ENCODE peak calls at places on chromosomes 13 and 19, in four cellular contexts. A is trophoblast cell, T is left ventricle myocardium inferior, K is mesendoderm. D is an unnamed sample.

GRCh38 chr13:37715606-37716015 is 117.0 kb upstream of the POSTN start:
- DNase-seq in T (no peak), K (no peak), A (peak; percentile 32), D (no peak)

GRCh38 chr13:108551674-108552073 is 77.7 kb upstream of the MYO16 start:
- DNase-seq in A (peak; percentile 6), T (no peak), K (no peak), D (no peak)

GRCh38 chr13:24251525-24251924 is 57.9 kb upstream of the C1QTNF9 start:
- DNase-seq in K (no peak), A (no peak), T (no peak), D (no peak)

GRCh38 chr13:20499986-20500385 is 25.7 kb downstream of the CRYL1 start:
- DNase-seq in A (no peak), K (no peak), T (no peak), D (no peak)

GRCh38 chr19:42312370-42312769 is 739 bp upstream of the TMEM145 start:
- DNase-seq in A (no peak), T (no peak), K (no peak), D (no peak)

GRCh38 chr19:47437500-47437899 is 18.2 kb upstream of the MEIS3 start:
- DNase-seq in T (no peak), A (no peak), K (no peak), D (no peak)

GRCh38 chr13:69524459-69525155 is 583.0 kb upstream of the ATXN8OS start:
- DNase-seq in A (peak; percentile 45), K (peak; percentile 7), T (no peak), D (no peak)

GRCh38 chr13:99546878-99547277 is 45.6 kb downstream of the TM9SF2 start:
- DNase-seq in A (no peak), T (no peak), K (no peak), D (no peak)

GRCh38 chr13:99614465-99614885 is 113.2 kb downstream of the TM9SF2 start:
- DNase-seq in A (no peak), T (no peak), K (peak; percentile 77), D (no peak)

GRCh38 chr13:59690857-59691500 is 472.7 kb downstream of the DIAPH3 start:
- DNase-seq in A (peak; percentile 70), K (no peak), T (no peak), D (no peak)

GRCh38 chr19:35629332-35629633 is 447 bp downstream of the RBM42 start:
- DNase-seq in T (no peak), A (no peak), K (no peak), D (no peak)

GRCh38 chr13:41403983-41404382 is 53.4 kb upstream of the RGCC start:
- DNase-seq in A (peak; percentile 29), T (no peak), K (no peak), D (no peak)

GRCh38 chr19:47190167-47190727 is 40.8 kb downstream of the BBC3 start:
- DNase-seq in K (no peak), A (no peak), T (peak; percentile 21), D (no peak)

GRCh38 chr19:7326105-7326877 is 22.4 kb upstream of the ARHGEF18 start:
- DNase-seq in T (no peak), A (peak; percentile 86), K (peak; percentile 80), D (no peak)

GRCh38 chr19:29376855-29377354 is 148.9 kb upstream of the VSTM2B start:
- DNase-seq in T (no peak), A (no peak), K (no peak), D (peak; percentile 54)

GRCh38 chr13:51243832-51244231 is 21.6 kb downstream of the FAM124A start:
- DNase-seq in K (peak; percentile 46), T (no peak), A (no peak), D (no peak)

GRCh38 chr13:99316657-99317244 is 9.6 kb upstream of the GPR183 start:
- DNase-seq in A (no peak), K (no peak), T (no peak), D (no peak)

GRCh38 chr13:77535448-77535847 is at the start of gene SCEL:
- DNase-seq in A (peak; percentile 61), K (peak; percentile 47), T (no peak), D (no peak)

GRCh38 chr19:5171711-5172110 is 168.9 kb downstream of the PTPRS start:
- DNase-seq in K (peak; percentile 14), T (no peak), A (peak; percentile 99), D (no peak)

GRCh38 chr13:80239571-80240255 is 101.2 kb downstream of the SPRY2 start:
- DNase-seq in K (no peak), A (peak; percentile 86), T (no peak), D (no peak)

GRCh38 chr13:27374126-27374613 is 50.2 kb upstream of the GTF3A start:
- DNase-seq in T (no peak), K (no peak), A (no peak), D (no peak)

GRCh38 chr13:79434578-79434977 is 28.5 kb upstream of the RBM26 start:
- DNase-seq in K (no peak), T (no peak), A (no peak), D (no peak)

GRCh38 chr19:28864577-28865042 is 348.3 kb downstream of the UQCRFS1 start:
- DNase-seq in T (peak; percentile 66), A (no peak), K (no peak), D (no peak)

GRCh38 chr13:91520952-91521351 is 122.5 kb downstream of the GPC5 start:
- DNase-seq in A (no peak), T (no peak), K (no peak), D (no peak)

GRCh38 chr13:21673592-21674270 is 2.9 kb downstream of the FGF9 start:
- DNase-seq in A (peak; percentile 46), K (peak; percentile 66), T (peak; percentile 46), D (no peak)

GRCh38 chr13:27919299-27919933 is 384 bp upstream of the PDX1 start:
- DNase-seq in A (no peak), K (no peak), T (no peak), D (no peak)

GRCh38 chr13:48412100-48412556 is 785 bp downstream of the LPAR6 start:
- DNase-seq in T (no peak), A (no peak), K (peak; percentile 21), D (no peak)

GRCh38 chr19:13865578-13866462 is 11.1 kb upstream of the NANOS3 start:
- DNase-seq in T (no peak), K (no peak), A (no peak), D (no peak)

GRCh38 chr13:49403966-49404365 is 39.9 kb downstream of the CAB39L start:
- DNase-seq in A (peak; percentile 76), K (no peak), T (no peak), D (no peak)

GRCh38 chr13:23701646-23702045 is 131.4 kb downstream of the TNFRSF19 start:
- DNase-seq in T (peak; percentile 88), K (no peak), A (peak; percentile 32), D (peak; percentile 96)

GRCh38 chr13:100652510-100652909 is 22.1 kb downstream of the TMTC4 start:
- DNase-seq in T (no peak), K (no peak), A (no peak), D (no peak)

GRCh38 chr13:50124536-50125305 is 109.5 kb downstream of the KCNRG start:
- DNase-seq in A (peak; percentile 57), T (peak; percentile 97), K (peak; percentile 68), D (no peak)

GRCh38 chr19:1172353-1173159 is 1.5 kb downstream of the SBNO2 start:
- DNase-seq in K (peak; percentile 65), T (no peak), A (peak; percentile 55), D (no peak)

GRCh38 chr13:107743983-107744382 is 471.4 kb downstream of the LIG4 start:
- DNase-seq in K (peak; percentile 34), A (no peak), T (no peak), D (no peak)

GRCh38 chr13:54945978-54946377 is 1917.4 kb downstream of the OLFM4 start:
- DNase-seq in T (no peak), K (no peak), A (no peak), D (no peak)

GRCh38 chr13:92175330-92175729 is 776.9 kb downstream of the GPC5 start:
- DNase-seq in T (no peak), A (no peak), K (peak; percentile 44), D (no peak)

DNA sequence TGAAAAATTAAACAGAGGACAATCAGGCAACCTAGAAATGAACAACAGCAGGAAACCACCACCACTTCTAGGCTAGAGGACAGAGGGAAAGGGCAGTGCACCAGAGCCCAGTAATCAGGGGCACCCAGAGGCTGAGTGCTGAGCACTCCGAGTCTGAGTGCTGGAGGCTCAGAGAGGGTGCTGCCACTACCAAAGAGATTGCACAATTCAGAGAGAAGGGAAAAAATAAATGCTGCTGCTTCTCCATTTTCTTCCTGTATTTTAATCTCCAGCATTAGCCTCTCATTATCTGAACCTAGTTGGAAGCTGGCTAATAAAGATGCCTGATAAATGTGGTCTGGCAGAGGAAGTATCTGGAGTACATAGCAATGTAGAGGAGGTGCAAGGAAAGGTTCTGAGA is 11.8 kb upstream of the ZNF175 start:
- DNase-seq in A (no peak), T (no peak), K (no peak), D (no peak)
- H3K36me3 ChIP-seq in A (no peaks in the 10 kb centered on the region), T (no peaks in the 10 kb centered on the region), K (no peaks in the 10 kb centered on the region), D (no peaks in the 10 kb centered on the region)

DNA sequence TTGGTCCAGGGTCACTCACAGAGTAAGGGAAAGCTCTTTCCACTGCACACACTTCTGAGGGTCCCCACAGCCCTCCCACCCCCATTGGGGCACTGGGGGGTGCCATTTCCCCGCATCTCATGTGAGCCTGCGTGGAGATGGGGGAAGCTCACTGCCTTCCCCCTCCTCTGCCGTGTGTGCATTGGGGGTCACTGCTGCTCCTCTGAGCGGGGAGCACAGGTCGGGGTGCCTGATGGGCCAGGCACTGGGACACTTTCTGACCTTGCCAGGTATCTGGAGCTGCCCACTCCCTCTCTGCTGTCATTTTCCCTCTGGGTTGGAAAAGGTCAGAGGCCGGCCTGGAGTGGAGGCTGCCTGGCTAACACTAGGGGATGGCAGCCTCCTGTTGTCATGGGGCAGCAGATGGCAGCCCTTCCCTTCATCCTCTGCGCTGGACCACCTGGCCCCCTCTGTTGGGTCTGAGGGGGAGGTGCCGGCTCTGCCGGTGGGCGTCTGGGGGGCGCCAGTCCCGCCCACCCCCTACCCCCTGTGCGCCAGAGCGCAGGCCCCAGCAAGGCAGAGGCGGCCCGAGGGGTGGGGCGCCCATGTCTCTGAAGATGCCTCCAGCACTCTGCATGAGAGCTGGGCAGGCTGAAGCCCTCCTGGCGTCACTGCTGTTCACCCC is 9.1 kb downstream of the SSBP4 start:
- DNase-seq in K (no peak), A (no peak), T (no peak), D (no peak)
- H3K36me3 ChIP-seq in K (no peaks in the 10 kb centered on the region), A (no peaks in the 10 kb centered on the region), T (no peaks in the 10 kb centered on the region), D (no peaks in the 10 kb centered on the region)

DNA sequence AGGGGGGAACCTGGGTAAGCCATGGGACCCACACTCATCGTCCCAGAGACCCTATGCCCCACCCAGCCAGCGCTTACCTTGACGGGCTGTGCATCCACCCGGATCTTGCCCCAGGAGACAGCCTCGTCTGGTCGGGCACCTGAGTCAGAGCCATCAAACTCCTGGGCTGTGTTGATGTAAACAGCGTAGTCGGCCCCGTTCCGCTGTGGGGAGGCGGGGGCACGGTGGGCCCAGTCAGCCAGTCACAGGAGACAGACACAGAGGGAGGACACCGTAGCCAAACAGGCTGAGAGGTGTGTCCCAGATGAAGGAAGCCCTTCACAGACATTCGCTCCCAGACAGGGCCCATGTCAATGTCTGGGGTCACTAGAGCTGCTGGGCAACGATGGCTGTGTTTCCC is 5.7 kb downstream of the DHPS start:
- DNase-seq in K (no peak), A (no peak), T (no peak), D (no peak)
- H3K36me3 ChIP-seq in K (peaks cover 14% of the 10 kb centered on the region), A (peaks cover 60% of the 10 kb centered on the region), T (peaks cover 79% of the 10 kb centered on the region), D (peaks cover 71% of the 10 kb centered on the region)

GRCh38 chr13:113176292-113176691 is 17.8 kb downstream of the PROZ start:
- DNase-seq in K (no peak), A (no peak), T (no peak), D (no peak)
- H3K36me3 ChIP-seq in K (peaks cover 9% of the 10 kb centered on the region), A (peaks cover 58% of the 10 kb centered on the region), T (peaks cover 75% of the 10 kb centered on the region), D (no peaks in the 10 kb centered on the region)

GRCh38 chr19:49488046-49488862 is 846 bp downstream of the RPL13A start:
- DNase-seq in A (peak; percentile 25), T (no peak), K (peak; percentile 69), D (no peak)
- H3K36me3 ChIP-seq in A (peaks cover 44% of the 10 kb centered on the region), T (peaks cover 45% of the 10 kb centered on the region), K (peaks cover 27% of the 10 kb centered on the region), D (no peaks in the 10 kb centered on the region)